ENCODE peak calls at places on chromosomes 2 and 18, in eight cellular contexts. F is GM23338, P is ovary, J is fibroblast of lung, K is stomach, O is upper lobe of right lung, S is colonic mucosa, G is heart left ventricle. A is an unnamed sample.

GRCh38 chr18:25284278-25284677 is 67.7 kb downstream of the ZNF521 start:
- DNase-seq in F (no peak), P (no peak), J (no peak), K (no peak), O (no peak), S (no peak), G (no peak), A (no peak)

GRCh38 chr18:50092250-50092780 is 102.6 kb downstream of the MYO5B start:
- DNase-seq in F (peak; percentile 41), P (no peak), J (no peak), K (no peak), O (no peak), S (peak; percentile 54), G (no peak), A (no peak)

GRCh38 chr18:62450546-62451395 is 72.1 kb upstream of the ZCCHC2 start:
- DNase-seq in F (no peak), P (no peak), J (peak; percentile 81), K (peak; percentile 72), O (peak; percentile 79), S (no peak), G (peak; percentile 87), A (peak; percentile 65)

GRCh38 chr18:21593540-21594257 is 6.8 kb downstream of the ESCO1 start:
- DNase-seq in F (no peak), P (no peak), J (no peak), K (no peak), O (no peak), S (no peak), G (no peak), A (no peak)

GRCh38 chr18:78242307-78242643 is 737.3 kb upstream of the SALL3 start:
- DNase-seq in F (no peak), P (no peak), J (no peak), K (no peak), O (no peak), S (peak; percentile 27), G (no peak), A (no peak)

GRCh38 chr2:191478754-191479679 is 198.9 kb upstream of the NABP1 start:
- DNase-seq in F (peak; percentile 14), P (peak; percentile 30), J (peak; percentile 78), K (peak; percentile 81), O (no peak), S (peak; percentile 50), G (peak; percentile 62), A (peak; percentile 57)

GRCh38 chr2:27442282-27442980 is at the start of gene KRTCAP3:
- DNase-seq in F (peak; percentile 96), P (peak; percentile 25), J (no peak), K (peak; percentile 87), O (peak; percentile 88), S (peak; percentile 84), G (no peak), A (no peak)

GRCh38 chr2:23567382-23567781 is 182.4 kb downstream of the KLHL29 start:
- DNase-seq in F (no peak), P (no peak), J (no peak), K (no peak), O (no peak), S (no peak), G (no peak), A (no peak)

GRCh38 chr2:118224888-118225264 is 136.6 kb downstream of the INSIG2 start:
- DNase-seq in F (peak; percentile 72), P (no peak), J (no peak), K (no peak), O (no peak), S (no peak), G (no peak), A (no peak)

GRCh38 chr18:49621301-49621700 is 59.4 kb downstream of the LIPG start:
- DNase-seq in F (no peak), P (no peak), J (no peak), K (no peak), O (no peak), S (no peak), G (no peak), A (no peak)

GRCh38 chr2:204109681-204110080 is 173.1 kb downstream of the ICOS start:
- DNase-seq in F (no peak), P (no peak), J (no peak), K (no peak), O (no peak), S (no peak), G (no peak), A (no peak)

GRCh38 chr2:127096280-127096679 is 10.7 kb downstream of the BIN1 start:
- DNase-seq in F (no peak), P (no peak), J (no peak), K (no peak), O (no peak), S (no peak), G (no peak), A (no peak)

GRCh38 chr2:234128606-234129005 is 78.1 kb downstream of the SPP2 start:
- DNase-seq in F (no peak), P (no peak), J (no peak), K (no peak), O (no peak), S (no peak), G (no peak), A (no peak)

DNA sequence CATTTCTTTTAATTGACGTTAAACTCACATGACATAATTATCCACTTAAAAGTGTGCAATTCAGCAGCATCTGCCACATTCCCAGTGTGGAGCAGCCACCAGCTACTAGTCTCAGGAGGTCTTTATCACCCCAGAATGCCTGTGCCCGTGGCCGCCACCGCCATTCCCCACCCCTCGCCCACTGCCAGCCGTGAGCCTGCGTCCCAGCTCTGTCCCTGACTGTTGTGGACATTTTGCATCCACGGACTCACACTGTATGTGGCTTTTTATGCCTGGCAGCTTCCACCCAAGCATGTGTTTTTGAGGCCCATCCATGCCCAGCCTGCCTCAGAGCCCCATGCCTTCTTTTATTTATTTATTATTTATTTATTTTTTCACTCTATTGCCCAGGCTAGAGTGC is 9.2 kb downstream of the BOK start:
- DNase-seq in F (no peak), P (no peak), J (no peak), K (no peak), O (peak; percentile 25), S (no peak), G (no peak), A (no peak)
- H3K4me3 ChIP-seq in F (no peak overlapping the region), P (no peak overlapping the region), J (no peak overlapping the region), K (no peak overlapping the region), O (no peak overlapping the region), S (no peak overlapping the region), G (no peak overlapping the region), A (no peak overlapping the region)

DNA sequence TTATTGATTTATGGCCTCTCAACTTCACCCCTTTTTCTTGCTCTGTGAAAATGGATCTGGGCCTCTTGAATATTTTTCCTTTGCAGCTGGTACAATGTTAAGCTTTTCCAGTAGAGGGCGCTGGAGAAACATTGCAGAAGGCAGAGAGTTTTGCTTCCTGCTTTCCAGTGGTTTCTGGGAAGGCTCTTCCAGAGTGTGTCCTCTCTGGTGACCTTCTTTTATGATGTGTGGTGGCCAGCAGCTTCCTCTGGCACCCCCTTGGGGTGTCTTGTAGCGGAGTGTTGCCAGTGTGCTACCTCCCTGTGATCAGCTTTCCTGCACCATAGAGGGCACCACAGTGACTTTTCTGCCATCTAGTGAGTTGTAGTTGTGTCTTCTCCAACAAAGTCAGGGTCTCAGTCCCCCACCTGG is 25.4 kb upstream of the MGAT5 start:
- DNase-seq in F (peak; percentile 50), P (no peak), J (no peak), K (no peak), O (no peak), S (peak; percentile 45), G (no peak), A (no peak)
- TF ChIP-seq CTCF in F (peak; percentile 53), P (no peak), J (peak; percentile 34), K (peak; percentile 4), O (peak; percentile 44), S (peak; percentile 42), G (peak; percentile 34), A (peak; percentile 26)

DNA sequence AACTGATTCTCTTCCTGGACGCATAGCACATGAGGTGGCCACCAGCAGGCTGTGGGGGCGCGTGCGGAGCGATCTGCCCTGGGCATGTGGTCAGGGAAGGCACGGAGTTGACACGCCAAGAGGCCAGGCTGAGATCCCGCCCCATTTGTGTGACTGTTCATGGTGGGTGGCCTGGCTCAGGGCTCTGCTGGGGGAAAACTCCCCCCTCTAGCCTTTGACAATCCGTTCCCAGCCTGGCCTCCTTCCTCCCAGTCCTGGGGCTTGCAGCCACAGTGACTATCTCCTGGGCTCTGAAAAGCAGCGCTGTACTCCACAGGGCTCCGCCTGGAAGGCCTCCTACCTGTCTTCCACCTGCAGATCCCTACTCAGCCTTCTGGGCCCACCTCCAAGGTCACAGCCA is 267.4 kb downstream of the SRBD1 start:
- DNase-seq in F (no peak), P (no peak), J (no peak), K (no peak), O (no peak), S (no peak), G (no peak), A (no peak)
- H3K27ac ChIP-seq in F (no peak overlapping the region), P (no peak overlapping the region), J (no peak overlapping the region), K (no peak overlapping the region), O (no peak overlapping the region), S (no peak overlapping the region), G (no peak overlapping the region), A (no peak overlapping the region)

GRCh38 chr2:158505448-158505934 is 48.7 kb downstream of the PKP4 start:
- DNase-seq in F (no peak), P (no peak), J (no peak), K (no peak), O (no peak), S (no peak), G (no peak), A (no peak)
- H3K4me3 ChIP-seq in F (no peak overlapping the region), P (no peak overlapping the region), J (no peak overlapping the region), K (no peak overlapping the region), O (no peak overlapping the region), S (no peak overlapping the region), G (no peak overlapping the region), A (no peak overlapping the region)

GRCh38 chr2:33836628-33837027 is 237.5 kb upstream of the FAM98A start:
- DNase-seq in F (no peak), P (no peak), J (no peak), K (no peak), O (no peak), S (no peak), G (no peak), A (no peak)

GRCh38 chr2:33835926-33836325 is 236.8 kb upstream of the FAM98A start:
- DNase-seq in F (no peak), P (no peak), J (no peak), K (no peak), O (no peak), S (no peak), G (no peak), A (no peak)

GRCh38 chr2:33839791-33840190 is 240.7 kb upstream of the FAM98A start:
- DNase-seq in F (no peak), P (no peak), J (no peak), K (no peak), O (no peak), S (no peak), G (no peak), A (no peak)
- TF ChIP-seq CTCF in F (no peak), P (no peak), J (no peak), K (no peak), O (no peak), S (no peak), G (no peak), A (no peak)

A was measured in heart right ventricle.